ENCODE peak calls at places on chromosomes 11 and 22, in seven cellular contexts. N is epithelial cell of esophagus, Q is progenitor cell of endocrine pancreas, K is mesenchymal stem cell, H is C1 segment of cervical spinal cord, R is GM23338, I is amygdala. B is an unnamed sample.

GRCh38 chr11:118437736-118438125 is 1.4 kb downstream of the KMT2A start:
- DNase-seq in R (peak), H (peak), Q (peak), N (peak), K (peak), I (no peak), B (no peak)

GRCh38 chr22:48307941-48308340 is 1519.7 kb downstream of the BRD1 start:
- DNase-seq in H (no peak), N (no peak), Q (no peak), I (no peak), R (no peak), K (no peak), B (no peak)

GRCh38 chr11:34632105-34632780 is 11.3 kb downstream of the EHF start:
- DNase-seq in K (no peak), I (no peak), N (no peak), H (peak), Q (no peak), R (no peak), B (no peak)

GRCh38 chr11:33291004-33291777 is 34.0 kb downstream of the HIPK3 start:
- DNase-seq in Q (no peak), I (no peak), H (no peak), K (peak), R (no peak), N (no peak), B (no peak)

GRCh38 chr11:66856496-66857233 is at the start of gene LRFN4:
- DNase-seq in Q (peak), K (no peak), I (no peak), H (peak), N (peak), R (peak), B (no peak)

GRCh38 chr11:26949846-26950245 is 44.1 kb upstream of the FIBIN start:
- DNase-seq in Q (no peak), H (no peak), I (no peak), N (no peak), K (peak), R (no peak), B (no peak)

GRCh38 chr11:70567680-70568503 is 169.6 kb downstream of the CTTN start:
- DNase-seq in I (no peak), Q (no peak), H (no peak), R (peak), N (peak), K (peak), B (peak)

GRCh38 chr11:85310479-85310878 is 316.7 kb downstream of the DLG2 start:
- DNase-seq in K (no peak), I (no peak), N (no peak), Q (no peak), R (no peak), H (no peak), B (no peak)

GRCh38 chr22:30373331-30374325 is 13.6 kb downstream of the RNF215 start:
- DNase-seq in I (no peak), R (no peak), Q (no peak), K (no peak), H (no peak), N (no peak), B (no peak)

GRCh38 chr11:39365809-39366436 is 2093.5 kb downstream of the LRRC4C start:
- DNase-seq in Q (no peak), H (no peak), N (peak), R (peak), K (peak), I (no peak), B (peak)